ENCODE peak calls at places on chromosomes 11 and 22, in four cellular contexts. One of them, this sample, is unnamed.

GRCh38 chr11:61913699-61914395 is 3.5 kb downstream of the RAB3IL1 start:
- DNase-seq in HepG2: no peak
- DNase-seq in fibroblast of lung: no peak
- DNase-seq in GM23248: no peak
- DNase-seq in this sample: peak; percentile 73

GRCh38 chr11:119056397-119056999 is 507 bp downstream of the HYOU1 start:
- DNase-seq in fibroblast of lung: no peak
- DNase-seq in HepG2: no peak
- DNase-seq in GM23248: peak; percentile 54
- DNase-seq in this sample: peak; percentile 85

GRCh38 chr22:44988671-44989070 is 21.1 kb downstream of the PHF21B start:
- DNase-seq in fibroblast of lung: no peak
- DNase-seq in HepG2: no peak
- DNase-seq in GM23248: peak; percentile 18
- DNase-seq in this sample: peak; percentile 91

GRCh38 chr11:129023968-129024676 is 81.5 kb upstream of the TP53AIP1 start:
- DNase-seq in HepG2: no peak
- DNase-seq in GM23248: no peak
- DNase-seq in fibroblast of lung: peak; percentile 25
- DNase-seq in this sample: no peak

GRCh38 chr11:130606181-130606580 is 157.7 kb downstream of the ADAMTS15 start:
- DNase-seq in HepG2: no peak
- DNase-seq in GM23248: peak; percentile 13
- DNase-seq in fibroblast of lung: peak; percentile 31
- DNase-seq in this sample: no peak

GRCh38 chr11:66050581-66051231 is 1.5 kb upstream of the SF3B2 start:
- DNase-seq in GM23248: peak; percentile 22
- DNase-seq in fibroblast of lung: no peak
- DNase-seq in HepG2: no peak
- DNase-seq in this sample: peak; percentile 79

GRCh38 chr11:58286249-58286648 is 18.2 kb upstream of the OR10W1 start:
- DNase-seq in fibroblast of lung: peak; percentile 37
- DNase-seq in HepG2: peak; percentile 54
- DNase-seq in GM23248: peak; percentile 77
- DNase-seq in this sample: peak; percentile 48

GRCh38 chr22:40436460-40437431 is 66.4 kb downstream of the SGSM3 start:
- DNase-seq in HepG2: peak; percentile 41
- DNase-seq in fibroblast of lung: peak; percentile 63
- DNase-seq in GM23248: peak; percentile 73
- DNase-seq in this sample: peak; percentile 56

GRCh38 chr11:9922806-9923205 is 258.9 kb downstream of the SWAP70 start:
- DNase-seq in GM23248: no peak
- DNase-seq in fibroblast of lung: peak; percentile 25
- DNase-seq in HepG2: no peak
- DNase-seq in this sample: peak; percentile 34

GRCh38 chr22:19620742-19621371 is 93.4 kb upstream of the SEPTIN5 start:
- DNase-seq in GM23248: no peak
- DNase-seq in HepG2: no peak
- DNase-seq in fibroblast of lung: no peak
- DNase-seq in this sample: peak; percentile 59

GRCh38 chr11:75639752-75640151 is 29.1 kb downstream of the MAP6 start:
- DNase-seq in HepG2: no peak
- DNase-seq in fibroblast of lung: peak; percentile 70
- DNase-seq in GM23248: peak; percentile 38
- DNase-seq in this sample: no peak

GRCh38 chr22:17149073-17149815 is 9.8 kb downstream of the HDHD5 start:
- DNase-seq in fibroblast of lung: no peak
- DNase-seq in GM23248: no peak
- DNase-seq in HepG2: no peak
- DNase-seq in this sample: peak; percentile 58

GRCh38 chr22:42655693-42656092 is 6.5 kb upstream of the CYB5R3 start:
- DNase-seq in GM23248: no peak
- DNase-seq in HepG2: no peak
- DNase-seq in fibroblast of lung: no peak
- DNase-seq in this sample: peak; percentile 53
- H2AFZ ChIP-seq in GM23248: no peak overlapping the region
- H2AFZ ChIP-seq in HepG2: no peak overlapping the region
- H2AFZ ChIP-seq in fibroblast of lung: no peak overlapping the region
- H2AFZ ChIP-seq in this sample: no peak overlapping the region

GRCh38 chr22:46072981-46073682 is 77.2 kb upstream of the PPARA start:
- DNase-seq in GM23248: peak; percentile 36
- DNase-seq in HepG2: no peak
- DNase-seq in fibroblast of lung: peak; percentile 8
- DNase-seq in this sample: no peak

GRCh38 chr22:46070215-46070721 is 80.1 kb upstream of the PPARA start:
- DNase-seq in GM23248: peak; percentile 81
- DNase-seq in HepG2: peak; percentile 10
- DNase-seq in fibroblast of lung: no peak
- DNase-seq in this sample: peak; percentile 92

GRCh38 chr22:46072030-46072881 is 78.1 kb upstream of the PPARA start:
- DNase-seq in HepG2: no peak
- DNase-seq in GM23248: peak; percentile 92
- DNase-seq in fibroblast of lung: peak; percentile 69
- DNase-seq in this sample: peak; percentile 83

GRCh38 chr22:46070722-46071450 is 79.4 kb upstream of the PPARA start:
- DNase-seq in fibroblast of lung: peak; percentile 64
- DNase-seq in HepG2: no peak
- DNase-seq in GM23248: peak; percentile 83
- DNase-seq in this sample: peak; percentile 96

DNA sequence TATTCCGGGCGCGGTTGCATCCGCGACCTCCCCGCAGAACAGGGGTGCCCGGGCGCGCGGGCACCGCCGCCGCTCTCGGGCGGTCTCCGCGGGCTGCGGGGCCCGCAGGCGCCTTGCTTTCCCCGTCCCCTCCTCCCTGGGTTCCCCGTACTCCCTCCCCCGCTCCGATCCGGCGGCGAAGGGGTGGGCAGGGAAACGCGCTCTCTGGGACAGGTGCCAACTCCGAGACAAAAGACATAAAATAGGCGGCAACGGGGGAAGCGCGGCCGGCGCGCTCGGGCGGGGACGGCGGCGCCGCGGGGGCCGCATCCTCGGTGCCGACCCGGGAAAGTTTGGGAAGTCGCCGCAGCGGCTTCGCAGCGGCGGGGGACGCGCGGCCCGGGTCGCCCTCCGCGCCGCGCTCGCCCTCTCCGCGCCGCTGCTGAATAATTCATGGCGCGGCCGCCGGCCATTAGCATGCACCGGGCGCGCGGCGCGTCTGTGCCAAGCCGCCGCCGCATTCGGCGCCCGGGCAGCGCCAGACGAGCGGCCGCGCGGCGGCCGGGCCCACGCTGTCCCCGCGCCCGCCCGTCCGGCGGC is 78.8 kb upstream of the PPARA start:
- DNase-seq in GM23248: peak; percentile 97
- DNase-seq in fibroblast of lung: peak; percentile 95
- DNase-seq in HepG2: no peak
- DNase-seq in this sample: peak; percentile 99
- H3K27me3 ChIP-seq in GM23248: no peaks in the 10 kb centered on the region
- H3K27me3 ChIP-seq in fibroblast of lung: no peaks in the 10 kb centered on the region
- H3K27me3 ChIP-seq in HepG2: peaks cover 13% of the 10 kb centered on the region
- H3K27me3 ChIP-seq in this sample: no peaks in the 10 kb centered on the region

GRCh38 chr11:15761235-15761634 is 595.1 kb downstream of the SOX6 start:
- DNase-seq in GM23248: no peak
- DNase-seq in HepG2: no peak
- DNase-seq in fibroblast of lung: no peak
- DNase-seq in this sample: no peak

GRCh38 chr11:15754221-15754620 is 602.1 kb downstream of the SOX6 start:
- DNase-seq in fibroblast of lung: no peak
- DNase-seq in HepG2: no peak
- DNase-seq in GM23248: no peak
- DNase-seq in this sample: no peak

DNA sequence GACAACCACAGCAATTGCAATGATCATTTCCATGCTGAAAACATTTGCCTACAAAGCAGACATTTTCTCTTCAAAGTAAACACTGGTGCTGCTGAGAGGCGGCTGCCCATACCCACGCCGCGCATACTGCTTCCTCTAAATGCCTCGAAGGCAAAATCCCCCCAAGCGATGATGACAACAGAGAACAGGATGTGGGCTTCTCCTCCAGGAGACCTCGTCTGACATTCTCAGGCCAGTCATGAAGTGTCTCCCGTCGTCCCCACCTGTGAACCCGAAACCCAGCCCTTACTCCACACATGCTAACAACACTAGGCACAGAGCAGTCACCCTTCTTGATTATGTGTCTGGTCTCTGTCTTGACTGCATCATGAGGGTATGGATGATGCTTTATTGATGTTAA is 599.0 kb downstream of the SOX6 start:
- DNase-seq in GM23248: no peak
- DNase-seq in HepG2: no peak
- DNase-seq in fibroblast of lung: no peak
- DNase-seq in this sample: no peak
- H2AFZ ChIP-seq in GM23248: no peak overlapping the region
- H2AFZ ChIP-seq in HepG2: no peak overlapping the region
- H2AFZ ChIP-seq in fibroblast of lung: no peak overlapping the region
- H2AFZ ChIP-seq in this sample: no peak overlapping the region

GRCh38 chr22:22097727-22098228 is 115.2 kb upstream of the TOP3B start:
- DNase-seq in HepG2: no peak
- DNase-seq in GM23248: no peak
- DNase-seq in fibroblast of lung: no peak
- DNase-seq in this sample: no peak
- H3K27me3 ChIP-seq in HepG2: no peaks in the 10 kb centered on the region
- H3K27me3 ChIP-seq in GM23248: peaks cover 48% of the 10 kb centered on the region
- H3K27me3 ChIP-seq in fibroblast of lung: no peaks in the 10 kb centered on the region
- H3K27me3 ChIP-seq in this sample: peaks cover 47% of the 10 kb centered on the region

DNA sequence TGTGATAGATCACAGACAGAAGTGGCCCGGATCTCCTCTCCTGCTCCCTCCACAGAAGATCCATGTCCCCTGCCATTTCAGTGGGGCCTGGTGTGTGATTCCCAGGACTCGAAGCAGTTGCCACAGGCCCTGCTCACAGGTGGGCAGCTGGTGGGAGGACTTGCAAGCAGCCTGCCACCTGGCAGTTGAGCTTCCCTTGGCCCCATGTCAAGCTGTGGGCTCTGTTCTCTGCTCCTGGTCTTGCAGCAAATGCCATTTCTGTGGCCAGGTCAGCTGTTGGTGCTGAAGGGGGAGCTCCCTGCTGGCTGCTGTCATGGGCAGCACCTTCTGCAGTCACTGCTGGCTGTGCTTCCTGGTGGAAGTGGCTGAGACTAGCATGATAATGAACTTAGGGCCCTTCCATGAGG is 59.1 kb upstream of the SLC22A12 start:
- DNase-seq in HepG2: no peak
- DNase-seq in GM23248: no peak
- DNase-seq in fibroblast of lung: no peak
- DNase-seq in this sample: no peak
- H2AFZ ChIP-seq in HepG2: no peak overlapping the region
- H2AFZ ChIP-seq in GM23248: no peak overlapping the region
- H2AFZ ChIP-seq in fibroblast of lung: no peak overlapping the region
- H2AFZ ChIP-seq in this sample: no peak overlapping the region

DNA sequence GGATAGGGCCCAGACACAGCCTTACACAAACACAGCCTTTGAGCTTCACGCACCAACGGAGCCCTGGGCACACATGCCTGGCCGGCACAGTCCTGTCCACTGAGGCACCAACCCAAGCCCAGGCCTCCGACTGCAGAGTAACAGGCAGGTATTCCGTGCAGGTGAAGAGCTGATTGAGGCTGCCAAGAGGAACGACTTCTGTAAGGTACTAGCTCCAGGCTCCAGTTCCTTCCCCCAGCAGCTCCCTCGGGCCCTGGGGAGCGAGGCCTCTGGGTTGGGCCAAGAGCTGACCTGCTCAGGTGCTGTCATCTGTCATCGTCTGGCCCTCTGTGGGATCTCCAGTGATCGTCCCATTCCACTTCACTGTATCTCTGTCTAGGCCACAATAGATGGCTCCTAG is 3.2 kb upstream of the MDK start:
- DNase-seq in GM23248: no peak
- DNase-seq in fibroblast of lung: no peak
- DNase-seq in HepG2: no peak
- DNase-seq in this sample: no peak
- H3K27me3 ChIP-seq in GM23248: no peaks in the 10 kb centered on the region
- H3K27me3 ChIP-seq in fibroblast of lung: no peaks in the 10 kb centered on the region
- H3K27me3 ChIP-seq in HepG2: no peaks in the 10 kb centered on the region
- H3K27me3 ChIP-seq in this sample: no peaks in the 10 kb centered on the region

DNA sequence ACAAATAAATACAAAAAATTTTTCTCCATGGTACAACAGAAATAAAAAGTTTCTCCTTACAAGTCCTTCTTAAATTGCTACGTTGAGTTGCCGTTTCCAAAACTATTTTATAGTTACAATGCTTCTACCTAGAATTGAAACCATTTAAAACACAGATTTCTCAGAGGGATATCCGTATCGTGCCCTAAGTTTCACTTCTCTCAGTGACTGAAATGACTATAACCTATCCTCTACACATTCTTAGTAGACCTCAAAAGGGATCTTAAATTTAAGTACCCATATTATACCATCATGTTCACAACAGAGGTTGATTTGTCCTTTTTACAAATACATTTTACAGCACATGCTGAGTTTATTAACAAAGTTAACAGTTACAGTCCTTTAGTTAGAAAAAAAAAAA is 44.1 kb downstream of the USP28 start:
- DNase-seq in HepG2: no peak
- DNase-seq in fibroblast of lung: no peak
- DNase-seq in GM23248: no peak
- DNase-seq in this sample: no peak
- H2AFZ ChIP-seq in HepG2: no peak overlapping the region
- H2AFZ ChIP-seq in fibroblast of lung: no peak overlapping the region
- H2AFZ ChIP-seq in GM23248: no peak overlapping the region
- H2AFZ ChIP-seq in this sample: no peak overlapping the region